ENCODE peak calls at places on chromosomes 3 and 15, in six cellular contexts. One of them, this sample, is unnamed.

GRCh38 chr15:80578206-80578595 is 116.9 kb upstream of the ABHD17C start:
- DNase-seq in lower leg skin: no peak
- DNase-seq in endodermal cell: peak; percentile 14
- DNase-seq in neural crest cell: no peak
- DNase-seq in esophagus muscularis mucosa: no peak
- DNase-seq in dorsolateral prefrontal cortex: no peak
- DNase-seq in this sample: no peak

GRCh38 chr15:49320337-49320736 is 102.7 kb upstream of the FGF7 start:
- DNase-seq in lower leg skin: no peak
- DNase-seq in endodermal cell: no peak
- DNase-seq in neural crest cell: no peak
- DNase-seq in esophagus muscularis mucosa: no peak
- DNase-seq in dorsolateral prefrontal cortex: no peak
- DNase-seq in this sample: no peak

GRCh38 chr3:13268961-13269391 is 151.1 kb downstream of the NUP210 start:
- DNase-seq in lower leg skin: no peak
- DNase-seq in endodermal cell: no peak
- DNase-seq in neural crest cell: no peak
- DNase-seq in esophagus muscularis mucosa: no peak
- DNase-seq in dorsolateral prefrontal cortex: no peak
- DNase-seq in this sample: no peak

GRCh38 chr3:169052465-169053302 is 610.8 kb downstream of the MECOM start:
- DNase-seq in lower leg skin: peak; percentile 26
- DNase-seq in endodermal cell: no peak
- DNase-seq in neural crest cell: no peak
- DNase-seq in esophagus muscularis mucosa: no peak
- DNase-seq in dorsolateral prefrontal cortex: no peak
- DNase-seq in this sample: no peak

GRCh38 chr3:82100378-82100777 is 338.9 kb upstream of the GBE1 start:
- DNase-seq in lower leg skin: no peak
- DNase-seq in endodermal cell: no peak
- DNase-seq in neural crest cell: no peak
- DNase-seq in esophagus muscularis mucosa: no peak
- DNase-seq in dorsolateral prefrontal cortex: no peak
- DNase-seq in this sample: no peak

GRCh38 chr3:106877632-106878031 is 499.6 kb upstream of the CCDC54 start:
- DNase-seq in lower leg skin: no peak
- DNase-seq in endodermal cell: no peak
- DNase-seq in neural crest cell: no peak
- DNase-seq in esophagus muscularis mucosa: no peak
- DNase-seq in dorsolateral prefrontal cortex: no peak
- DNase-seq in this sample: no peak

GRCh38 chr3:143226678-143227291 is 107.2 kb downstream of the CHST2 start:
- DNase-seq in lower leg skin: no peak
- DNase-seq in endodermal cell: no peak
- DNase-seq in neural crest cell: no peak
- DNase-seq in esophagus muscularis mucosa: no peak
- DNase-seq in dorsolateral prefrontal cortex: no peak
- DNase-seq in this sample: no peak

GRCh38 chr3:99909714-99910508 is 92.2 kb downstream of the CMSS1 start:
- DNase-seq in lower leg skin: no peak
- DNase-seq in endodermal cell: no peak
- DNase-seq in neural crest cell: no peak
- DNase-seq in esophagus muscularis mucosa: no peak
- DNase-seq in dorsolateral prefrontal cortex: no peak
- DNase-seq in this sample: no peak

GRCh38 chr3:177968891-177969290 is 567.3 kb upstream of the KCNMB2 start:
- DNase-seq in lower leg skin: no peak
- DNase-seq in endodermal cell: no peak
- DNase-seq in neural crest cell: no peak
- DNase-seq in esophagus muscularis mucosa: no peak
- DNase-seq in dorsolateral prefrontal cortex: no peak
- DNase-seq in this sample: no peak

GRCh38 chr3:149442845-149443544 is 31.5 kb upstream of the TM4SF4 start:
- DNase-seq in lower leg skin: no peak
- DNase-seq in endodermal cell: no peak
- DNase-seq in neural crest cell: no peak
- DNase-seq in esophagus muscularis mucosa: peak; percentile 31
- DNase-seq in dorsolateral prefrontal cortex: no peak
- DNase-seq in this sample: no peak

GRCh38 chr15:47726399-47726823 is 9.1 kb downstream of the SEMA6D start:
- DNase-seq in lower leg skin: no peak
- DNase-seq in endodermal cell: no peak
- DNase-seq in neural crest cell: no peak
- DNase-seq in esophagus muscularis mucosa: no peak
- DNase-seq in dorsolateral prefrontal cortex: no peak
- DNase-seq in this sample: no peak

GRCh38 chr3:188153949-188154757 is at the start of gene LPP:
- DNase-seq in lower leg skin: peak; percentile 68
- DNase-seq in endodermal cell: peak; percentile 91
- DNase-seq in neural crest cell: peak; percentile 65
- DNase-seq in esophagus muscularis mucosa: peak; percentile 93
- DNase-seq in dorsolateral prefrontal cortex: peak; percentile 81
- DNase-seq in this sample: peak; percentile 92

GRCh38 chr3:46146021-46146420 is 62.1 kb downstream of the CCR1 start:
- DNase-seq in lower leg skin: no peak
- DNase-seq in endodermal cell: no peak
- DNase-seq in neural crest cell: no peak
- DNase-seq in esophagus muscularis mucosa: no peak
- DNase-seq in dorsolateral prefrontal cortex: no peak
- DNase-seq in this sample: no peak

GRCh38 chr3:12454076-12454807 is 30.0 kb upstream of the TSEN2 start:
- DNase-seq in lower leg skin: no peak
- DNase-seq in endodermal cell: peak; percentile 60
- DNase-seq in neural crest cell: no peak
- DNase-seq in esophagus muscularis mucosa: no peak
- DNase-seq in dorsolateral prefrontal cortex: no peak
- DNase-seq in this sample: no peak

GRCh38 chr3:131036200-131036816 is 9.6 kb downstream of the NEK11 start:
- DNase-seq in lower leg skin: no peak
- DNase-seq in endodermal cell: no peak
- DNase-seq in neural crest cell: no peak
- DNase-seq in esophagus muscularis mucosa: no peak
- DNase-seq in dorsolateral prefrontal cortex: no peak
- DNase-seq in this sample: no peak

GRCh38 chr15:48974865-48975264 is 11.1 kb upstream of the SHC4 start:
- DNase-seq in lower leg skin: no peak
- DNase-seq in endodermal cell: peak; percentile 71
- DNase-seq in neural crest cell: no peak
- DNase-seq in esophagus muscularis mucosa: no peak
- DNase-seq in dorsolateral prefrontal cortex: no peak
- DNase-seq in this sample: no peak

GRCh38 chr3:151008699-151009098 is 36.2 kb upstream of the CLRN1 start:
- DNase-seq in lower leg skin: no peak
- DNase-seq in endodermal cell: peak; percentile 50
- DNase-seq in neural crest cell: no peak
- DNase-seq in esophagus muscularis mucosa: no peak
- DNase-seq in dorsolateral prefrontal cortex: no peak
- DNase-seq in this sample: no peak
- TF ChIP-seq CTCF in lower leg skin: no peak
- TF ChIP-seq CTCF in endodermal cell: peak; percentile 76
- TF ChIP-seq CTCF in neural crest cell: peak; percentile 34
- TF ChIP-seq CTCF in esophagus muscularis mucosa: no peak
- TF ChIP-seq CTCF in dorsolateral prefrontal cortex: peak; percentile 33
- TF ChIP-seq CTCF in this sample: peak; percentile 73

GRCh38 chr15:28105793-28106192 is 6.7 kb upstream of the OCA2 start:
- DNase-seq in lower leg skin: no peak
- DNase-seq in endodermal cell: peak; percentile 26
- DNase-seq in neural crest cell: no peak
- DNase-seq in esophagus muscularis mucosa: no peak
- DNase-seq in dorsolateral prefrontal cortex: no peak
- DNase-seq in this sample: no peak
- TF ChIP-seq CTCF in lower leg skin: no peak
- TF ChIP-seq CTCF in endodermal cell: no peak
- TF ChIP-seq CTCF in neural crest cell: no peak
- TF ChIP-seq CTCF in esophagus muscularis mucosa: no peak
- TF ChIP-seq CTCF in dorsolateral prefrontal cortex: no peak
- TF ChIP-seq CTCF in this sample: no peak

DNA sequence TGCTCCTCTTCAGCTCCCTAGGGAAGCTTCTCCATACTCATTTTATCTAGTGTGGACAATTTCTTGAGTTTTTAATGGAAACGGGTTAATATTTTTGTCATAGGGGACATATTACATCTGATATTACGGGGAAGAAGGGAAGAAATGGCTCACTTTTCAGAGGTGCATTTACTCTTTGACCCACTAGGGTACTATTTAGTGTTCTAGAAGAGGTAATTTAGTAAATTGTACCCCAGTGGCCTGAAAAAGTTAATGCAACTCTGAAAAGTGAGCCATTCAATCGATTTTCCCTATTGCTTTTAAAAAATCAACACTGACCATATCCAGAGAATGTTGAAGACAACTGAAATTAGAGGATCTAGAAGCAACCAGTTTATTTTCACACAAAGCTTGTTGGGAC is 71.2 kb downstream of the MAP2K5 start:
- DNase-seq in lower leg skin: no peak
- DNase-seq in endodermal cell: no peak
- DNase-seq in neural crest cell: no peak
- DNase-seq in esophagus muscularis mucosa: no peak
- DNase-seq in dorsolateral prefrontal cortex: no peak
- DNase-seq in this sample: no peak
- TF ChIP-seq CTCF in lower leg skin: no peak
- TF ChIP-seq CTCF in endodermal cell: peak; percentile 78
- TF ChIP-seq CTCF in neural crest cell: peak; percentile 47
- TF ChIP-seq CTCF in esophagus muscularis mucosa: no peak
- TF ChIP-seq CTCF in dorsolateral prefrontal cortex: no peak
- TF ChIP-seq CTCF in this sample: no peak

DNA sequence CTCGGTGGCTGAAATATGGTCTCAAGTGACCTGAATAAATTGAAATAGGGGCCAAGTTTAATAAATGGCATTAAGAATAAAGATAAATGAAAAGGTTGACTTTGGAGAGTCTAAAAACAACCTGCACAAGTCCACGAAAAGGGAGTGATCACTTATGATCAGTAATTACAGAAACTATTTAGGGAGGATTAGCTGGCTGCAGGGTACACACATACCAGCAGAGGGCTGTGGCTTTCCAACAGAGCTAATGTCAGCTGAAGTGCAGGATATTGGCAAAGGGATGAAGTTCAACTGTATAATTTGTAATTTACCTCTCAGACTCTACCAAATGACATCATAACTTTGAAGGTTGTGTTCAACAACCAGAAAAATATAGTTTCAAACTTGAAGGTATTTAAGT is 86.8 kb downstream of the SYNPR start:
- DNase-seq in lower leg skin: no peak
- DNase-seq in endodermal cell: peak; percentile 66
- DNase-seq in neural crest cell: no peak
- DNase-seq in esophagus muscularis mucosa: no peak
- DNase-seq in dorsolateral prefrontal cortex: no peak
- DNase-seq in this sample: no peak
- TF ChIP-seq CTCF in lower leg skin: no peak
- TF ChIP-seq CTCF in endodermal cell: peak; percentile 88
- TF ChIP-seq CTCF in neural crest cell: peak; percentile 72
- TF ChIP-seq CTCF in esophagus muscularis mucosa: no peak
- TF ChIP-seq CTCF in dorsolateral prefrontal cortex: peak; percentile 32
- TF ChIP-seq CTCF in this sample: no peak

GRCh38 chr3:136068708-136069107 is 103.2 kb downstream of the PPP2R3A start:
- DNase-seq in lower leg skin: no peak
- DNase-seq in endodermal cell: no peak
- DNase-seq in neural crest cell: no peak
- DNase-seq in esophagus muscularis mucosa: no peak
- DNase-seq in dorsolateral prefrontal cortex: no peak
- DNase-seq in this sample: no peak

GRCh38 chr3:136074546-136074945 is 109.0 kb downstream of the PPP2R3A start:
- DNase-seq in lower leg skin: no peak
- DNase-seq in endodermal cell: no peak
- DNase-seq in neural crest cell: no peak
- DNase-seq in esophagus muscularis mucosa: no peak
- DNase-seq in dorsolateral prefrontal cortex: no peak
- DNase-seq in this sample: no peak

GRCh38 chr3:136070334-136070733 is 104.8 kb downstream of the PPP2R3A start:
- DNase-seq in lower leg skin: no peak
- DNase-seq in endodermal cell: no peak
- DNase-seq in neural crest cell: no peak
- DNase-seq in esophagus muscularis mucosa: no peak
- DNase-seq in dorsolateral prefrontal cortex: no peak
- DNase-seq in this sample: no peak

GRCh38 chr3:136069933-136070332 is 104.4 kb downstream of the PPP2R3A start:
- DNase-seq in lower leg skin: no peak
- DNase-seq in endodermal cell: no peak
- DNase-seq in neural crest cell: no peak
- DNase-seq in esophagus muscularis mucosa: no peak
- DNase-seq in dorsolateral prefrontal cortex: no peak
- DNase-seq in this sample: no peak

GRCh38 chr3:136070953-136071949 is 105.7 kb downstream of the PPP2R3A start:
- DNase-seq in lower leg skin: no peak
- DNase-seq in endodermal cell: peak; percentile 49
- DNase-seq in neural crest cell: no peak
- DNase-seq in esophagus muscularis mucosa: no peak
- DNase-seq in dorsolateral prefrontal cortex: no peak
- DNase-seq in this sample: peak; percentile 87
- TF ChIP-seq CTCF in lower leg skin: no peak
- TF ChIP-seq CTCF in endodermal cell: no peak
- TF ChIP-seq CTCF in neural crest cell: no peak
- TF ChIP-seq CTCF in esophagus muscularis mucosa: no peak
- TF ChIP-seq CTCF in dorsolateral prefrontal cortex: peak; percentile 42
- TF ChIP-seq CTCF in this sample: peak; percentile 53

GRCh38 chr3:120348065-120348980 is 831 bp downstream of the LRRC58 start:
- DNase-seq in lower leg skin: no peak
- DNase-seq in endodermal cell: no peak
- DNase-seq in neural crest cell: no peak
- DNase-seq in esophagus muscularis mucosa: no peak
- DNase-seq in dorsolateral prefrontal cortex: no peak
- DNase-seq in this sample: no peak

GRCh38 chr3:120352017-120352416 is 2.9 kb upstream of the LRRC58 start:
- DNase-seq in lower leg skin: no peak
- DNase-seq in endodermal cell: no peak
- DNase-seq in neural crest cell: no peak
- DNase-seq in esophagus muscularis mucosa: no peak
- DNase-seq in dorsolateral prefrontal cortex: no peak
- DNase-seq in this sample: no peak

GRCh38 chr3:120350431-120350941 is 1.3 kb upstream of the LRRC58 start:
- DNase-seq in lower leg skin: no peak
- DNase-seq in endodermal cell: no peak
- DNase-seq in neural crest cell: no peak
- DNase-seq in esophagus muscularis mucosa: no peak
- DNase-seq in dorsolateral prefrontal cortex: no peak
- DNase-seq in this sample: no peak

GRCh38 chr3:120349819-120350125 is 618 bp upstream of the LRRC58 start:
- DNase-seq in lower leg skin: no peak
- DNase-seq in endodermal cell: no peak
- DNase-seq in neural crest cell: no peak
- DNase-seq in esophagus muscularis mucosa: no peak
- DNase-seq in dorsolateral prefrontal cortex: no peak
- DNase-seq in this sample: no peak

GRCh38 chr3:120348981-120349818 is at the start of gene LRRC58:
- DNase-seq in lower leg skin: peak; percentile 84
- DNase-seq in endodermal cell: peak; percentile 91
- DNase-seq in neural crest cell: peak; percentile 77
- DNase-seq in esophagus muscularis mucosa: peak; percentile 95
- DNase-seq in dorsolateral prefrontal cortex: peak; percentile 89
- DNase-seq in this sample: peak; percentile 97
- TF ChIP-seq CTCF in lower leg skin: no peak
- TF ChIP-seq CTCF in endodermal cell: peak; percentile 60
- TF ChIP-seq CTCF in neural crest cell: peak; percentile 49
- TF ChIP-seq CTCF in esophagus muscularis mucosa: peak; percentile 41
- TF ChIP-seq CTCF in dorsolateral prefrontal cortex: peak; percentile 46
- TF ChIP-seq CTCF in this sample: peak; percentile 47

GRCh38 chr15:98612490-98613110 is 35.7 kb upstream of the IGF1R start:
- DNase-seq in lower leg skin: no peak
- DNase-seq in endodermal cell: no peak
- DNase-seq in neural crest cell: no peak
- DNase-seq in esophagus muscularis mucosa: peak; percentile 85
- DNase-seq in dorsolateral prefrontal cortex: no peak
- DNase-seq in this sample: peak; percentile 54
- TF ChIP-seq CTCF in lower leg skin: no peak
- TF ChIP-seq CTCF in endodermal cell: no peak
- TF ChIP-seq CTCF in neural crest cell: no peak
- TF ChIP-seq CTCF in esophagus muscularis mucosa: no peak
- TF ChIP-seq CTCF in dorsolateral prefrontal cortex: no peak
- TF ChIP-seq CTCF in this sample: no peak

This sample was measured in osteocyte.